ENCODE peak calls at places on chromosome 5, in six cellular contexts. C is uterus, S is small intestine, R is thyroid gland, G is fibroblast of lung, A is neural progenitor cell. E is an unnamed sample.

GRCh38 chr5:144104086-144104485 is 66.4 kb downstream of the YIPF5 start:
- DNase-seq in G (no peak), C (no peak), S (no peak), R (no peak), A (no peak), E (no peak)

GRCh38 chr5:65262590-65263189 is 219.0 kb downstream of the ADAMTS6 start:
- DNase-seq in S (no peak), C (peak; percentile 13), G (peak; percentile 91), R (no peak), A (peak; percentile 56), E (no peak)

GRCh38 chr5:87650284-87650683 is 237.6 kb upstream of the CCNH start:
- DNase-seq in A (no peak), G (no peak), C (no peak), S (no peak), R (no peak), E (no peak)

GRCh38 chr5:176667637-176668036 is 20.4 kb downstream of the TSPAN17 start:
- DNase-seq in R (no peak), S (no peak), G (no peak), C (no peak), A (no peak), E (no peak)

GRCh38 chr5:81213070-81213469 is 20.1 kb upstream of the CKMT2 start:
- DNase-seq in A (no peak), C (no peak), R (no peak), S (peak; percentile 40), G (no peak), E (no peak)

GRCh38 chr5:115461093-115461492 is 83.5 kb downstream of the FEM1C start:
- DNase-seq in S (no peak), G (no peak), R (no peak), C (no peak), A (no peak), E (no peak)

GRCh38 chr5:54073735-54074134 is 236.6 kb downstream of the ARL15 start:
- DNase-seq in S (no peak), C (no peak), G (no peak), A (no peak), R (no peak), E (no peak)

GRCh38 chr5:102794677-102795331 is 39.7 kb downstream of the PAM start:
- DNase-seq in G (no peak), R (no peak), S (no peak), C (no peak), A (no peak), E (no peak)

GRCh38 chr5:151770383-151771258 is 1.1 kb upstream of the G3BP1 start:
- DNase-seq in A (peak; percentile 88), R (peak; percentile 86), G (peak; percentile 85), S (peak; percentile 38), C (peak; percentile 81), E (no peak)

GRCh38 chr5:73367650-73368049 is 80.9 kb downstream of the FOXD1 start:
- DNase-seq in C (no peak), G (no peak), R (no peak), A (no peak), S (no peak), E (no peak)

GRCh38 chr5:134175874-134176522 is 752 bp downstream of the SKP1 start:
- DNase-seq in A (no peak), C (no peak), S (peak; percentile 34), R (no peak), G (peak; percentile 25), E (peak; percentile 75)

GRCh38 chr5:146208916-146209522 is 5.6 kb downstream of the RBM27 start:
- DNase-seq in S (no peak), C (no peak), A (no peak), G (peak; percentile 40), R (no peak), E (no peak)

GRCh38 chr5:106454651-106455415 is 1215.9 kb downstream of the EFNA5 start:
- DNase-seq in R (peak; percentile 1), A (peak; percentile 76), G (peak; percentile 52), C (no peak), S (no peak), E (no peak)

DNA sequence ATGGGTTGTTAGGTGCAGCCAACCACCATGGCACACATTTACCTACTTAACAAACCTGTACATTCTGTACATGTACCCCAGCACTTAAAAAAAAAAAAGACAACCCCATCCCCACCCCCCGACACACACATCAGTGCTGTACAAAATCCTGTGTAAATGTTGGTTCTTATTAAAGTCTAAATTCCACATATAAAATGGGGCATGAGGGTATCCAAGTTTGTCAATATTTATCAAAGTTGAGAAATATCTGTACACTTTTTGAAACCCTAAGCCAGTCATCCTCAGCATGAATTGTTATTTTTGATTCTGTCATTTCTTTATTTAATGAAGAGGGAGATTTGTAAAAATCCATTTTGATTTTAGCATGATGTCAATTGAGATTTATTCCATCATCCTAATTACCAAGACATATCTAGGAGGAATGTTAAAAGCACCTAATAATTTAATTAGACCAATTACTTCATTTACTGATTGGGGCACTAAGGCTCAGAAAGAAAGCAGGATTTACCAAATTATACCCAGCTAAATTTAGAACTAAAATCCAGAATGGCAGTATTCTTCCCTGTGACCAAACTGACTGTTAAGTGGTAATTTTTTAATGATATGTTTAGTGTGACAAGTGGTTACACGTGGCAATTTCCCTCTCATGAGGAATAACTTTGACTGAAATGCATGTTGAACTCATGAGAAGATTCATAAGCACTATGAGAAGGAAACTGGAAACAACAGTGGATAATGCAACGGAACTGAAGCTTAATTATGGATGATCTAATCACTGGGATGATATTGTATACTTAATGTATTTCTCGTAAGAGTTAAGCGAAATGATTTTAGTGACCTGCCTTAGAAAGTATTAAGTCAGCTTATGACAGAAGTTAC is 195.9 kb downstream of the SGCD start:
- DNase-seq in A (no peak), C (no peak), S (no peak), R (no peak), G (no peak), E (no peak)
- H3K4me1 ChIP-seq in A (no peaks in the 10 kb centered on the region), C (no peaks in the 10 kb centered on the region), S (no peaks in the 10 kb centered on the region), R (no peaks in the 10 kb centered on the region), G (no peaks in the 10 kb centered on the region), E (no peaks in the 10 kb centered on the region)

DNA sequence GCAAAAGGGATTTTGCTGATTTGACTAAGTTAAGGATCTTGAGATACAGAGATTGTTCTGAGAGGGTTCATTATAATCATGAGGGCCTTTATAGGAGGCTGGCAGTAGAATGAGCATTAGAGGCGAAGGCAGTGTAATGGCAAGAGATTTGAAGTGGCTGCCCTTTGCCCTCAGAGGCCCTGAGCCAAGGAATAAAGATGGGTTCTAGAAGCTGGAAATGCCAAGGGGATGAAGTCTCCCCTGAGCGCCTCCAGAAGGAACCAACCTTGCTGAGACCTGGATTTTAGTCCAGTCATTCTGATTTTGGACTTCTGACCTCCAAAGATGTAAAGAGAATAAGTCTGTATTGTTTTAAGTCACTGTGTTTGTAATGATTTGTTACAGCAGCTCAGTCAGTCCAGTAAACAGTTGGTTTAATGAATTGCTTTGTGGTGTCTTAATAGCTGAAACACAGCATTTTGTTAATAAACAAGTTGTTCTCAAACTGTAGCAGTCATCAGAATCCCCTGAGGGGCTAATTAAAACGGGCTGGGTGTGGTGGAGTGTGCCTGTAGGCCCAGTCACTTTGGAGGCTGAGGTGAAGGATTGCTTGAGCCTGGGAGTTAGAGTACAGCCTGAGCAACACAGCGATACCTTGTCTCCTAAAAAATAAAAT is 23.2 kb downstream of the GLRX start:
- DNase-seq in G (no peak), A (no peak), R (no peak), S (peak; percentile 82), C (no peak), E (no peak)
- H3K4me1 ChIP-seq in G (no peaks in the 10 kb centered on the region), A (no peaks in the 10 kb centered on the region), R (no peaks in the 10 kb centered on the region), S (peaks cover 7% of the 10 kb centered on the region), C (no peaks in the 10 kb centered on the region), E (no peaks in the 10 kb centered on the region)

GRCh38 chr5:179268399-179268952 is 76.8 kb downstream of the ADAMTS2 start:
- DNase-seq in G (no peak), S (no peak), R (no peak), C (peak; percentile 13), A (no peak), E (no peak)
- H3K4me1 ChIP-seq in G (peaks cover 73% of the 10 kb centered on the region), S (no peaks in the 10 kb centered on the region), R (peaks cover 32% of the 10 kb centered on the region), C (peaks cover 49% of the 10 kb centered on the region), A (peaks cover 16% of the 10 kb centered on the region), E (no peaks in the 10 kb centered on the region)

GRCh38 chr5:157460921-157461792 is 1.1 kb downstream of the NIPAL4 start:
- DNase-seq in S (no peak), G (no peak), C (no peak), A (no peak), R (no peak), E (no peak)
- H3K4me1 ChIP-seq in S (no peaks in the 10 kb centered on the region), G (peaks cover 3% of the 10 kb centered on the region), C (no peaks in the 10 kb centered on the region), A (peaks cover 16% of the 10 kb centered on the region), R (peaks cover 16% of the 10 kb centered on the region), E (peaks cover 9% of the 10 kb centered on the region)

DNA sequence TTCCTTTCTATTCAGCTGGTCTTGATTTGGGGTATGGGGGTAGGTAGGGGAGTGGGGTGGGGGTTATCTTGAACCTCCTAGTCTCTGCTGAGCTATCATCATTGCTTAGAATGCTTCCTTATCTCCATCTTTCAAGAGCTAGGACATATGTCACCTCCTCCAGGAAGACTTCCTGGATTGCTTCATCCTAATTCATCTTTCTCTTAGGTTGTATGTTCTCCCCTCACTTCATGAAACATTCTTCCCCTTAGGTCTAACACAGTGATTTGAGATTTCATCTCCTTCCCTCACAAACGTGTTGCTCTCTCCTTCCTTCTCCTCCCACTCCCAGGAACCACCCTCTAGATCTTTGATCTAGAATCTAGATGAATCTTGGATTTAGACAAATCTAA is 2.4 kb upstream of the SYNPO start:
- DNase-seq in G (no peak), R (no peak), A (no peak), C (no peak), S (no peak), E (no peak)
- H3K4me1 ChIP-seq in G (peaks cover 52% of the 10 kb centered on the region), R (peaks cover 67% of the 10 kb centered on the region), A (peaks cover 44% of the 10 kb centered on the region), C (peaks cover 32% of the 10 kb centered on the region), S (peaks cover 3% of the 10 kb centered on the region), E (no peaks in the 10 kb centered on the region)

GRCh38 chr5:32498484-32498883 is 53.9 kb upstream of the ZFR start:
- DNase-seq in A (no peak), R (no peak), S (no peak), C (no peak), G (no peak), E (no peak)
- H3K4me1 ChIP-seq in A (peaks cover 17% of the 10 kb centered on the region), R (no peaks in the 10 kb centered on the region), S (no peaks in the 10 kb centered on the region), C (no peaks in the 10 kb centered on the region), G (no peaks in the 10 kb centered on the region), E (no peaks in the 10 kb centered on the region)

DNA sequence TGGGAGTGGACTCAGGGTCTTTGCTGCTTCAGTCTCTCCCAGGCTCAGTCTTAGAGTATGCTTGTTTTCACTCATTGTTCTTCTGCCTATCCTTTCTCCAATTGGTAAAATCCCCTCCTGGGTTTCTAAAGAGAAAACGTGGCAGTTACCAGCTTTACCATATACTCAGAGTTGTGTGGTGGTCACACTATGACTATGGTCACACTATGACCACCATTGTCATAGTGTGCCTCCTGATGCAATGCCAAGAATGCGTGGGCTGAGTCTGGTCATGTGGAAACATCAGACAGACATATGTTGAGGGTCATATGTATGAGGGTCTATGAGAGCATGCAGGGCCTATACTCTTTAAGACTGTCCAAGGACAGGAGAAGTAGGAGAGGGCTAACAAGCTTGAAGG is 326.5 kb upstream of the PRR16 start:
- DNase-seq in R (no peak), S (no peak), C (no peak), A (no peak), G (no peak), E (no peak)
- H3K4me1 ChIP-seq in R (no peaks in the 10 kb centered on the region), S (no peaks in the 10 kb centered on the region), C (no peaks in the 10 kb centered on the region), A (no peaks in the 10 kb centered on the region), G (peaks cover 4% of the 10 kb centered on the region), E (no peaks in the 10 kb centered on the region)

GRCh38 chr5:135457424-135458071 is 5.4 kb upstream of the TIFAB start:
- DNase-seq in A (peak; percentile 81), G (peak; percentile 36), R (peak; percentile 74), S (peak; percentile 64), C (peak; percentile 20), E (peak; percentile 53)
- H3K4me1 ChIP-seq in A (no peaks in the 10 kb centered on the region), G (peaks cover 7% of the 10 kb centered on the region), R (peaks cover 6% of the 10 kb centered on the region), S (peaks cover 3% of the 10 kb centered on the region), C (no peaks in the 10 kb centered on the region), E (no peaks in the 10 kb centered on the region)

GRCh38 chr5:160289721-160290120 is 22.6 kb downstream of the CCNJL start:
- DNase-seq in S (no peak), C (no peak), A (no peak), G (no peak), R (peak; percentile 95), E (no peak)
- H3K4me1 ChIP-seq in S (peaks cover 3% of the 10 kb centered on the region), C (peaks cover 7% of the 10 kb centered on the region), A (peaks cover 25% of the 10 kb centered on the region), G (no peaks in the 10 kb centered on the region), R (peaks cover 58% of the 10 kb centered on the region), E (no peaks in the 10 kb centered on the region)

E was measured in CD8-positive, alpha-beta memory T cell.